ENCODE peak calls at places on chromosome 5, in four cellular contexts. N is tibial nerve, C is aorta, T is RWPE1. P is an unnamed sample.
A peak's percentile ranks its signal among the peaks of the same experiment; 100 is the strongest.

GRCh38 chr5:83608122-83608521 is 112.5 kb downstream of the HAPLN1 start:
- DNase-seq in T (peak; percentile 68), C (no peak), N (no peak), P (no peak)

GRCh38 chr5:122507581-122507980 is 195.5 kb downstream of the SNCAIP start:
- DNase-seq in N (no peak), T (peak; percentile 34), C (no peak), P (peak; percentile 18)

GRCh38 chr5:89595065-89595464 is 712.1 kb upstream of the MEF2C start:
- DNase-seq in C (no peak), N (no peak), T (no peak), P (no peak)

GRCh38 chr5:94397508-94397907 is 220.9 kb downstream of the KIAA0825 start:
- DNase-seq in N (no peak), C (no peak), T (no peak), P (no peak)

GRCh38 chr5:151660616-151661015 is 26.1 kb downstream of the SPARC start:
- DNase-seq in T (peak; percentile 63), C (no peak), N (no peak), P (no peak)

GRCh38 chr5:89722538-89722937 is 687.0 kb downstream of the CETN3 start:
- DNase-seq in T (no peak), C (no peak), N (no peak), P (no peak)

GRCh38 chr5:72702881-72703434 is 113.5 kb upstream of the TNPO1 start:
- DNase-seq in C (no peak), T (no peak), N (no peak), P (no peak)

GRCh38 chr5:68265347-68265746 is 49.8 kb downstream of the PIK3R1 start:
- DNase-seq in C (no peak), T (no peak), N (no peak), P (no peak)

GRCh38 chr5:66826696-66827095 is 230.5 kb downstream of the MAST4 start:
- DNase-seq in C (no peak), N (no peak), T (no peak), P (no peak)

GRCh38 chr5:72656756-72657513 is 149.7 kb upstream of the ZNF366 start:
- DNase-seq in N (no peak), T (no peak), C (no peak), P (no peak)

GRCh38 chr5:141343242-141343952 is at the start of gene PCDHGA3:
- DNase-seq in T (no peak), C (no peak), N (no peak), P (no peak)

GRCh38 chr5:175223336-175223735 is 220.6 kb downstream of the DRD1 start:
- DNase-seq in T (no peak), C (no peak), N (no peak), P (no peak)

GRCh38 chr5:115351356-115352195 is 55.1 kb upstream of the CCDC112 start:
- DNase-seq in N (no peak), T (peak; percentile 39), C (no peak), P (no peak)

DNA sequence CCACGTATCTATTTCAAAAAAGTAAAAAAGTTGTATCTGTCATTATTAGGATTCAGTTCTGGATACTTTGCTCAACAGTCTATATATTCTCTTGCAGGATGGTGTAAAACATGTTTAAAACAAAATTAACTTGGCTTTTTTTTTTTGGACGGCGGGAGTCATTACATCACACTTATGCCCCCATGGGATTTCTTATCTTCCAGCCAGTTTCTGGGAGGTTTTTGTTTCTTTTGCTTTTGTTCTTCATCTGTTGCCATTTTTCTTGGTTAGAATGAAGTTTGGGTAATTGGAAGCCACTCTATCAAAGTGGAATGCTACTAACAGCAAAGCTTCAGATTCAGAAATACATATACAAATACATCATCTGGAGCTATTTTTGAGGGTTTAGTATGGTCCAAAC is 1.8 kb upstream of the STARD4 start:
- DNase-seq in C (no peak), N (no peak), T (no peak), P (no peak)
- H3K27ac ChIP-seq in C (no peak overlapping the region), N (no peak overlapping the region), T (no peak overlapping the region), P (no peak overlapping the region)

DNA sequence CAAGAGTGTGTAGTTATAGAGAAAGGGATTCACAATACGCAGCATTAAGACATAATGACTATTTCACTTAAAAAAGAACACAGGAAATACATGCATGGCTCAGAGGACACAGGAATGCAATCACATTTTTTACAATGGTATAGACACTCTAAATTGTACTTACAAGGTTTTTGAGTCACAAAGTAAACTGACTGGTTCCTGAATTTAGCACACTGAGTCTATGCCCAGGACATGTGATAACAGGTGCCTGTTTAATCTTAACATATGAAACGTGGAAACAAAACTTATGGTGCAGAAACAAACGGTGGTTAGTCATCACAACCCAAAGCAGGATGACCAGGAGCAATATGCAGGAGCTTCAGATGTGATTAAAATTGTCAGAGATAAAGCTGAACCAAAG is 6.7 kb downstream of the EPB41L4A start:
- DNase-seq in C (no peak), T (peak; percentile 71), N (no peak), P (peak; percentile 84)
- H3K27ac ChIP-seq in C (no peak overlapping the region), T (no peak overlapping the region), N (no peak overlapping the region), P (peak overlapping the region; percentile 69)

GRCh38 chr5:100890514-100891008 is 12.5 kb downstream of the ST8SIA4 start:
- DNase-seq in N (no peak), C (no peak), T (no peak), P (no peak)
- H3K27ac ChIP-seq in N (no peak overlapping the region), C (no peak overlapping the region), T (no peak overlapping the region), P (no peak overlapping the region)

DNA sequence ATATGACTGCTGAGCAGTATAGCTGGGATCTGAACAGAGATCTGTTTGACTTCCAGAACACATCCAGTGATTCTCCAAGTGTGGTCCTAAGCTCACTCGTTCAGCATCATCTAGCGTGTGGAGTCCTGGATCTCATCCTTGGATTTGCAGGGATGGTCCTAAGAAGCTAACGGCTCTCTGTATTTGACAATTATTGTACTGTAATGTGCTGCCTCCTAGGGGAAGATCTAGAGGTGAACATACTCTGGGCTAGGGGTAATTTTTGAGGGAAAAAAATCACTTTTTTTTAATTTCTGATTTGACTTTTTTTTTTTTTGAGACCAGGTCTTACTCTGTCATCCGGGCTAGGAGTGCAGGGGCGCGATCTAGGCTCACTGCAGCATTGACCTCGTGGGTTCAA is 1.5 kb downstream of the SLC26A2 start:
- DNase-seq in T (peak; percentile 70), C (no peak), N (no peak), P (no peak)
- H3K27ac ChIP-seq in T (no peak overlapping the region), C (no peak overlapping the region), N (no peak overlapping the region), P (no peak overlapping the region)

P was measured in epithelial cell of prostate.